ENCODE peak calls at places on chromosomes 5 and 9, in ten cellular contexts. F is neural crest cell; G is dorsolateral prefrontal cortex; A is activated CD4-positive, alpha-beta T cell treated with anti-CD3 and anti-CD28 coated beads, Interleukin-2, amount 50 U/mL, for 1 hour; R is OCI-M1; U is left ventricle myocardium superior; I is CMK; C is coronary artery; L is lower lobe of right lung; T is NCI-H1105. O is an unnamed sample.

GRCh38 chr5:14109041-14109747 is 33.9 kb upstream of the TRIO start:
- DNase-seq in U (no peak), R (no peak), L (no peak), A (no peak), G (no peak), T (no peak), F (no peak), I (no peak), C (no peak), O (no peak)

GRCh38 chr9:70486127-70486526 is 71.7 kb upstream of the KLF9 start:
- DNase-seq in A (no peak), T (no peak), I (no peak), L (no peak), C (no peak), U (peak; percentile 64), R (no peak), F (no peak), G (no peak), O (no peak)

GRCh38 chr5:87541033-87541432 is 128.3 kb upstream of the CCNH start:
- DNase-seq in G (peak; percentile 84), U (peak; percentile 52), L (no peak), C (no peak), F (no peak), T (peak; percentile 57), I (no peak), R (peak; percentile 84), A (no peak), O (no peak)

GRCh38 chr5:66757219-66757833 is 161.1 kb downstream of the MAST4 start:
- DNase-seq in T (peak; percentile 6), C (no peak), U (peak; percentile 36), I (no peak), G (no peak), R (peak; percentile 86), A (no peak), L (no peak), F (no peak), O (no peak)

GRCh38 chr5:151037561-151038291 is 17.3 kb downstream of the GPX3 start:
- DNase-seq in U (no peak), L (no peak), A (no peak), I (no peak), G (no peak), C (no peak), T (no peak), R (no peak), F (no peak), O (no peak)

GRCh38 chr9:124284237-124284831 is 26.6 kb downstream of the NEK6 start:
- DNase-seq in C (no peak), L (peak; percentile 66), R (no peak), A (no peak), U (peak; percentile 77), F (no peak), I (no peak), T (no peak), G (no peak), O (no peak)

GRCh38 chr5:98016771-98017170 is 756.7 kb upstream of the RGMB start:
- DNase-seq in L (no peak), I (no peak), A (no peak), T (no peak), F (no peak), G (no peak), U (no peak), C (no peak), R (no peak), O (no peak)

GRCh38 chr5:39578887-39579497 is 154.2 kb upstream of the DAB2 start:
- DNase-seq in F (no peak), T (no peak), G (no peak), U (no peak), C (no peak), L (no peak), A (no peak), I (no peak), R (peak; percentile 51), O (no peak)

GRCh38 chr9:135073081-135073740 is 14.3 kb upstream of the OLFM1 start:
- DNase-seq in R (no peak), T (no peak), A (no peak), I (no peak), U (no peak), L (no peak), G (no peak), C (peak; percentile 40), F (no peak), O (no peak)

GRCh38 chr5:157388148-157388547 is 71.9 kb upstream of the NIPAL4 start:
- DNase-seq in U (no peak), T (no peak), G (no peak), A (no peak), C (no peak), F (no peak), R (no peak), L (no peak), I (no peak), O (no peak)

GRCh38 chr5:150066901-150067396 is 19.4 kb downstream of the CSF1R start:
- DNase-seq in I (no peak), R (no peak), G (no peak), U (no peak), T (no peak), F (no peak), A (no peak), L (no peak), C (no peak), O (no peak)

GRCh38 chr9:117344892-117345660 is 69.8 kb downstream of the ASTN2 start:
- DNase-seq in I (no peak), T (no peak), L (no peak), A (no peak), U (no peak), C (no peak), R (no peak), F (no peak), G (no peak), O (no peak)

GRCh38 chr9:74666625-74667316 is 169.6 kb downstream of the RORB start:
- DNase-seq in I (no peak), T (no peak), F (no peak), U (no peak), C (no peak), L (no peak), A (no peak), G (no peak), R (no peak), O (no peak)

GRCh38 chr5:170691623-170692022 is 91.9 kb upstream of the GABRP start:
- DNase-seq in G (no peak), I (no peak), T (no peak), C (no peak), R (no peak), A (no peak), F (no peak), L (no peak), U (no peak), O (no peak)

GRCh38 chr5:429453-430188 is 13.4 kb upstream of the EXOC3 start:
- DNase-seq in U (no peak), G (no peak), I (no peak), T (no peak), C (no peak), R (no peak), L (no peak), F (no peak), A (no peak), O (no peak)

O was measured in CD8-positive, alpha-beta T cell.